ENCODE peak calls at places on chromosomes 6 and 20, in five cellular contexts. One of them, this sample, is unnamed. For H3K27me3, the result is how much of the 10 kb centered on the place peaks cover.

GRCh38 chr6:121711472-121711871 is 276.0 kb downstream of the GJA1 start:
- DNase-seq in small intestine: no peak
- DNase-seq in colonic mucosa: no peak
- DNase-seq in SK-N-SH: no peak
- DNase-seq in CD8-positive, alpha-beta memory T cell: no peak
- DNase-seq in this sample: no peak

GRCh38 chr6:71412559-71412958 is 123.9 kb downstream of the OGFRL1 start:
- DNase-seq in CD8-positive, alpha-beta memory T cell: no peak
- DNase-seq in colonic mucosa: no peak
- DNase-seq in small intestine: no peak
- DNase-seq in SK-N-SH: no peak
- DNase-seq in this sample: no peak

GRCh38 chr6:7939864-7940228 is 29.3 kb upstream of the TXNDC5 start:
- DNase-seq in small intestine: no peak
- DNase-seq in SK-N-SH: no peak
- DNase-seq in colonic mucosa: no peak
- DNase-seq in CD8-positive, alpha-beta memory T cell: no peak
- DNase-seq in this sample: no peak

GRCh38 chr20:51326241-51326819 is 216.2 kb downstream of the NFATC2 start:
- DNase-seq in CD8-positive, alpha-beta memory T cell: peak
- DNase-seq in SK-N-SH: peak
- DNase-seq in small intestine: peak
- DNase-seq in colonic mucosa: peak
- DNase-seq in this sample: no peak

GRCh38 chr20:26276811-26277210 is 580.2 kb upstream of the ZNF337 start:
- DNase-seq in CD8-positive, alpha-beta memory T cell: no peak
- DNase-seq in colonic mucosa: no peak
- DNase-seq in SK-N-SH: peak
- DNase-seq in small intestine: no peak
- DNase-seq in this sample: no peak

GRCh38 chr6:44730771-44731391 is 343.4 kb downstream of the CDC5L start:
- DNase-seq in small intestine: no peak
- DNase-seq in colonic mucosa: no peak
- DNase-seq in CD8-positive, alpha-beta memory T cell: no peak
- DNase-seq in SK-N-SH: peak
- DNase-seq in this sample: no peak

GRCh38 chr6:136728033-136728939 is 64.0 kb downstream of the MAP3K5 start:
- DNase-seq in CD8-positive, alpha-beta memory T cell: no peak
- DNase-seq in SK-N-SH: peak
- DNase-seq in small intestine: no peak
- DNase-seq in colonic mucosa: no peak
- DNase-seq in this sample: no peak

GRCh38 chr20:49591217-49591865 is 23.4 kb upstream of the PTGIS start:
- DNase-seq in SK-N-SH: no peak
- DNase-seq in colonic mucosa: no peak
- DNase-seq in small intestine: peak
- DNase-seq in CD8-positive, alpha-beta memory T cell: no peak
- DNase-seq in this sample: no peak

GRCh38 chr20:7332169-7332568 is 564.7 kb downstream of the BMP2 start:
- DNase-seq in SK-N-SH: no peak
- DNase-seq in small intestine: no peak
- DNase-seq in colonic mucosa: no peak
- DNase-seq in CD8-positive, alpha-beta memory T cell: no peak
- DNase-seq in this sample: no peak

GRCh38 chr6:83711958-83712357 is 3.1 kb upstream of the SNAP91 start:
- DNase-seq in small intestine: no peak
- DNase-seq in CD8-positive, alpha-beta memory T cell: no peak
- DNase-seq in SK-N-SH: no peak
- DNase-seq in colonic mucosa: no peak
- DNase-seq in this sample: no peak

DNA sequence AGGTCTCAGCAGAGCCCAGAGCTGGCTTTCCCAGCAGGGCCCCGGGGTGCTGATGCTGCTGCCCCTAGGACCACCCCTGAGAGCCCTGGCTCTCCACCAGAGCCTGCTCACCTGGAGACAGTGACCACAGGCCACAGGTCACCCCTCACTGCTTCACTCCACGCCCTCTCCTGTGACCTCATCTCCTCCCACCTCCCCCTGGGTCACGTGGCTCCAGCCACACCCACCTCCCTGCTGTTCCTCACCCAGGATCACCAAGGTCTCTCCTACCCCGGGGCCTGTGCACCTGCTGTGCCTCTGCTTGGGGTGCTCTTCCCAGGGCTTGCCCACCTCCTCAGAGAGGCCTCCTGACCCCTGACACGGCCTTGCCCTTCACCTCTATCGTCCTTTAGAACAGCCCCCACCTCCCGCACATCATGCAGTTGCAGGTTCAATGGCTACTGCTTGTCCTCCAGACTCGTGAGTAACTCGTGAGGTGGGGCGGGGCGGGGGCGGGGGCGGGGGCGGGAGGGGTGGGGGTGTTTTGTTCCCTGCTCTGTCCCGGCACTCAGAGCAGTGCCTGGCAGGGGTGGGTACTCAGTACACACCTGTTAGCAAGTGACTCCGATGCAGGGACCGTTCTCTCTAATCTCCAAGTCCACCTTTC is 468.0 kb downstream of the PREX1 start:
- DNase-seq in colonic mucosa: peak
- DNase-seq in small intestine: no peak
- DNase-seq in SK-N-SH: no peak
- DNase-seq in CD8-positive, alpha-beta memory T cell: no peak
- DNase-seq in this sample: no peak
- H3K4me3 ChIP-seq in colonic mucosa: no peak
- H3K4me3 ChIP-seq in small intestine: no peak
- H3K4me3 ChIP-seq in SK-N-SH: no peak
- H3K4me3 ChIP-seq in CD8-positive, alpha-beta memory T cell: no peak
- H3K4me3 ChIP-seq in this sample: no peak

GRCh38 chr6:97288188-97288587 is 5.2 kb upstream of the MMS22L start:
- DNase-seq in colonic mucosa: no peak
- DNase-seq in small intestine: peak
- DNase-seq in CD8-positive, alpha-beta memory T cell: no peak
- DNase-seq in SK-N-SH: no peak
- DNase-seq in this sample: no peak
- H3K27ac ChIP-seq in colonic mucosa: no peak
- H3K27ac ChIP-seq in small intestine: no peak
- H3K27ac ChIP-seq in CD8-positive, alpha-beta memory T cell: no peak
- H3K27ac ChIP-seq in SK-N-SH: no peak
- H3K27ac ChIP-seq in this sample: no peak

GRCh38 chr20:8787090-8787489 is 281.8 kb upstream of the PLCB4 start:
- DNase-seq in CD8-positive, alpha-beta memory T cell: no peak
- DNase-seq in SK-N-SH: no peak
- DNase-seq in small intestine: peak
- DNase-seq in colonic mucosa: peak
- DNase-seq in this sample: no peak
- H3K27me3 ChIP-seq in CD8-positive, alpha-beta memory T cell: under half
- H3K27me3 ChIP-seq in SK-N-SH: under half
- H3K27me3 ChIP-seq in small intestine: under half
- H3K27me3 ChIP-seq in colonic mucosa: under half
- H3K27me3 ChIP-seq in this sample: under half

GRCh38 chr20:59939879-59940128 is 301 bp downstream of the PPP1R3D start:
- DNase-seq in CD8-positive, alpha-beta memory T cell: no peak
- DNase-seq in SK-N-SH: peak
- DNase-seq in small intestine: no peak
- DNase-seq in colonic mucosa: no peak
- DNase-seq in this sample: no peak

GRCh38 chr20:59937150-59937549 is 3.0 kb downstream of the PPP1R3D start:
- DNase-seq in small intestine: no peak
- DNase-seq in SK-N-SH: no peak
- DNase-seq in CD8-positive, alpha-beta memory T cell: no peak
- DNase-seq in colonic mucosa: no peak
- DNase-seq in this sample: no peak

GRCh38 chr20:59938696-59939051 is 1.4 kb downstream of the PPP1R3D start:
- DNase-seq in SK-N-SH: no peak
- DNase-seq in small intestine: no peak
- DNase-seq in CD8-positive, alpha-beta memory T cell: no peak
- DNase-seq in colonic mucosa: peak
- DNase-seq in this sample: no peak

GRCh38 chr20:59939052-59939878 is 840 bp downstream of the PPP1R3D start:
- DNase-seq in colonic mucosa: peak
- DNase-seq in small intestine: no peak
- DNase-seq in CD8-positive, alpha-beta memory T cell: no peak
- DNase-seq in SK-N-SH: no peak
- DNase-seq in this sample: no peak

DNA sequence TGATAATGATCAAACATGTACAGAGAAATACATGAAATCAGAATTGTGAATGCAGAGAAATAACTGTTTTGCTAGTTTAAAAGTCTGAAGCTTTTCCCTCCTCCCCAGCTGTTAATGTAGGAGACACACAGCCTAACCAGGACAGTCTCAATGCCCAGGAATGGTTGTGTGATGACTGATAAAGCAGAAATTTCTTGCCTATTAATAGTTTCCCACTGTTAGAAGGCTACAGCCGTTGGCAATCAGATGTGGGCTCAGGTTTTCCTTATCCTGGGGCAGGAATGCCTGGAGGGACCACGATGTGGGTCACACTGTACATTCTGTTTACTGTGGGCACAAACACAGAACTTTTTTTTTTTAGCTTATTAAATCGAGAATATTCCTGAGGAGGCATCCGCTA is 1.9 kb downstream of the PPP1R3D start:
- DNase-seq in colonic mucosa: no peak
- DNase-seq in CD8-positive, alpha-beta memory T cell: no peak
- DNase-seq in small intestine: no peak
- DNase-seq in SK-N-SH: no peak
- DNase-seq in this sample: no peak
- H3K4me3 ChIP-seq in colonic mucosa: no peak
- H3K4me3 ChIP-seq in CD8-positive, alpha-beta memory T cell: no peak
- H3K4me3 ChIP-seq in small intestine: peak
- H3K4me3 ChIP-seq in SK-N-SH: peak
- H3K4me3 ChIP-seq in this sample: no peak

DNA sequence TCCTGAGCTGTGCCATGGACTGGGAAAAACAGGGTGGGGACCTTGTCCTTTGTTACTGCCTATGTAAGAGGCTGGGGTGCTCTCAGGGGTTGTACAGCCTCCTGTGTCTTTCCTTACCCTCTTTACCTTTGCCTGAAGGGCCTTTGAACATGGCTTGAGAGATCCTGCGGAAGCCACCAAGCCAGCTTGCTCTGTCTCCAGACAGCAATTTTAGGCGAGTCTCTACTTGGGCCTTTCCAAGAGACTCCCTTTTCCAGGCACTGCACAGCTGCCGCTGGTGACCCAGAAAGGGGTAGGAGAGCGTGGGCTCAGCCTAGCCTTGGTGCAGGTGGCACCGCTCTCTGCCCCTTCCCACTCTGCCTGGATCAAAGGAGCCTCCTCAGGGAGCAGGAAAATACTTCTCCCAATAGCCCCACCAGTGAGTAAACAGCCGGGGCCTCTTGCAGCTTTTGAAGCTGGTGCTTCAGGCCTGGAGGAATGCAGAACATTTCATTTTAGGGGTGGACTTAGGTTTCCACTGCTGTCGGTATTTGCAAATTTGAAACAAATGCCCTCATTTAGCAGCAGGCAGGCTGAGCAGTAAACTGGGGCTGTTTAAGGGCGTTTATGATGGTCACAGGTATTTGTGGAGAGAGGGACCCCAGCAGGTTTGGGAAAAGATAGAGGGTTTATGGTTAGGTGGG is 13.9 kb downstream of the PTK7 start:
- DNase-seq in CD8-positive, alpha-beta memory T cell: no peak
- DNase-seq in SK-N-SH: no peak
- DNase-seq in colonic mucosa: no peak
- DNase-seq in small intestine: no peak
- DNase-seq in this sample: no peak
- H3K27ac ChIP-seq in CD8-positive, alpha-beta memory T cell: no peak
- H3K27ac ChIP-seq in SK-N-SH: peak
- H3K27ac ChIP-seq in colonic mucosa: no peak
- H3K27ac ChIP-seq in small intestine: peak
- H3K27ac ChIP-seq in this sample: peak

DNA sequence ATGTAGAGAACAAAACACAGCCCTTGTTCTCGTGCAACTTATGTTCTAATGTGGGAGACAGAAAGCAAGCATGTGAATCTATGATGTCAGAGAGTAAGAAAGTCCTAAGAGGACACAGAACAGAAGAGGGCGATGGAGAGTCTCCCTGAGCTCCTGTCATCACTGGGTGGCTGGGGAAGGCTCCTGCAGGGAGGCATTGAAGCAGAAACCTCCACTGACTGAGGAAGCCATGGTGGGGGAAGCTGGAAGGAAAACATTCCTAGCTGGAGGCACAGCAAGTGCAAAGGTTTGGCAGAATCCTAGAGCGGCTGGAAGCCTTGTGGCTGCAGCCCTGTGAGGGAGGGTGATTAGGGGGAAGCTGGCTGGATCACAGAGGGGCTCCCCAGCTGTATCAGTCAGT is 248.0 kb downstream of the CDH26 start:
- DNase-seq in colonic mucosa: no peak
- DNase-seq in SK-N-SH: peak
- DNase-seq in CD8-positive, alpha-beta memory T cell: no peak
- DNase-seq in small intestine: no peak
- DNase-seq in this sample: peak
- H3K27me3 ChIP-seq in colonic mucosa: under half
- H3K27me3 ChIP-seq in SK-N-SH: under half
- H3K27me3 ChIP-seq in CD8-positive, alpha-beta memory T cell: under half
- H3K27me3 ChIP-seq in small intestine: under half
- H3K27me3 ChIP-seq in this sample: under half

GRCh38 chr6:150180517-150180916 is 37.7 kb downstream of the PPP1R14C start:
- DNase-seq in SK-N-SH: no peak
- DNase-seq in CD8-positive, alpha-beta memory T cell: no peak
- DNase-seq in colonic mucosa: no peak
- DNase-seq in small intestine: no peak
- DNase-seq in this sample: no peak

GRCh38 chr6:150183966-150184365 is 41.1 kb downstream of the PPP1R14C start:
- DNase-seq in CD8-positive, alpha-beta memory T cell: no peak
- DNase-seq in SK-N-SH: no peak
- DNase-seq in small intestine: no peak
- DNase-seq in colonic mucosa: no peak
- DNase-seq in this sample: no peak

GRCh38 chr6:150184850-150185480 is 42.1 kb downstream of the PPP1R14C start:
- DNase-seq in small intestine: peak
- DNase-seq in colonic mucosa: peak
- DNase-seq in CD8-positive, alpha-beta memory T cell: no peak
- DNase-seq in SK-N-SH: no peak
- DNase-seq in this sample: no peak

GRCh38 chr6:150182460-150183078 is 39.7 kb downstream of the PPP1R14C start:
- DNase-seq in SK-N-SH: no peak
- DNase-seq in CD8-positive, alpha-beta memory T cell: no peak
- DNase-seq in small intestine: no peak
- DNase-seq in colonic mucosa: no peak
- DNase-seq in this sample: no peak

DNA sequence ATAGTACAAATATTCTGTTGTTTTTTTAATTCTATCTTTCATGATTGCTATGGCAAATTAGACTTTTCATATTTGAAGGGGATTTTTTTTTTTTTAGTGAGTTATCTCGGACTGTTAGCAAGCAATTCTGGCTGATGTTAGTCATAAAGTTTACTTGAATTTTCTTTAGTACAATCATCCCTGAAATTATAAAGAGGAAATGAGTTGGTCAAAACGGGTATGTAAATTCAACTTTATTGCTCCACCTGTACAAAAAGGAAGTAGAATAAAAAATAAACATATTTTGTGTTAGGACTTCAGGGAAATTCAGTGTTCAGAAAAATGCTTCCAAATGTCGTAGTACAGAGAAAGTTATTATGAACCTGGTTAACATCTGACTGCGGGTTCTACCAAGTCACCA is 40.3 kb downstream of the PPP1R14C start:
- DNase-seq in small intestine: no peak
- DNase-seq in SK-N-SH: no peak
- DNase-seq in CD8-positive, alpha-beta memory T cell: no peak
- DNase-seq in colonic mucosa: no peak
- DNase-seq in this sample: no peak
- H3K4me3 ChIP-seq in small intestine: no peak
- H3K4me3 ChIP-seq in SK-N-SH: no peak
- H3K4me3 ChIP-seq in CD8-positive, alpha-beta memory T cell: no peak
- H3K4me3 ChIP-seq in colonic mucosa: no peak
- H3K4me3 ChIP-seq in this sample: no peak

This sample was measured in iPS DF 6.9.